ENCODE peak calls at places on chromosomes 7 and 10, in nine cellular contexts. C, Y, A, X, G, Z, S, W and F are unnamed samples.

GRCh38 chr10:125023862-125024495 is 82.1 kb downstream of the ZRANB1 start:
- DNase-seq in C (no peak), Y (no peak), A (no peak), X (no peak), G (no peak), Z (no peak), S (no peak), W (no peak), F (no peak)

GRCh38 chr7:1458676-1459511 is at the start of gene MICALL2:
- DNase-seq in C (peak), Y (peak), A (peak), X (peak), G (peak), Z (peak), S (peak), W (no peak), F (no peak)

GRCh38 chr10:34598972-34599371 is 216.1 kb downstream of the PARD3 start:
- DNase-seq in C (peak), Y (peak), A (no peak), X (no peak), G (no peak), Z (no peak), S (no peak), W (no peak), F (no peak)

GRCh38 chr10:71319042-71319799 is at the start of gene SLC29A3:
- DNase-seq in C (peak), Y (peak), A (no peak), X (peak), G (peak), Z (peak), S (peak), W (peak), F (peak)

GRCh38 chr10:45000764-45001381 is at the start of gene ZNF22:
- DNase-seq in C (no peak), Y (peak), A (no peak), X (peak), G (peak), Z (peak), S (peak), W (peak), F (peak)

GRCh38 chr10:101772017-101772894 is 3.7 kb downstream of the FGF8 start:
- DNase-seq in C (no peak), Y (no peak), A (no peak), X (no peak), G (peak), Z (no peak), S (no peak), W (no peak), F (no peak)

GRCh38 chr10:48364659-48365405 is 58.4 kb downstream of the MAPK8 start:
- DNase-seq in C (peak), Y (peak), A (no peak), X (peak), G (no peak), Z (no peak), S (peak), W (no peak), F (no peak)

GRCh38 chr10:117830832-117831231 is 215.9 kb downstream of the RAB11FIP2 start:
- DNase-seq in C (no peak), Y (no peak), A (no peak), X (no peak), G (peak), Z (no peak), S (no peak), W (peak), F (no peak)

GRCh38 chr10:118956253-118957140 is 73.0 kb upstream of the NANOS1 start:
- DNase-seq in C (no peak), Y (no peak), A (no peak), X (no peak), G (no peak), Z (no peak), S (no peak), W (no peak), F (no peak)

GRCh38 chr7:128201690-128202085 is 39.4 kb upstream of the LEP start:
- DNase-seq in C (no peak), Y (no peak), A (no peak), X (no peak), G (peak), Z (no peak), S (no peak), W (no peak), F (no peak)

GRCh38 chr7:128938524-128939074 is 872 bp downstream of the IRF5 start:
- DNase-seq in C (no peak), Y (no peak), A (no peak), X (no peak), G (peak), Z (no peak), S (no peak), W (peak), F (no peak)

GRCh38 chr7:92633211-92633906 is 43.2 kb upstream of the FAM133B start:
- DNase-seq in C (peak), Y (peak), A (no peak), X (peak), G (no peak), Z (no peak), S (peak), W (peak), F (no peak)

GRCh38 chr7:137880432-137880831 is 33.7 kb upstream of the DGKI start:
- DNase-seq in C (no peak), Y (peak), A (no peak), X (peak), G (no peak), Z (no peak), S (peak), W (no peak), F (no peak)

GRCh38 chr10:1643161-1643910 is 94.0 kb downstream of the ADARB2 start:
- DNase-seq in C (no peak), Y (no peak), A (no peak), X (no peak), G (peak), Z (no peak), S (peak), W (peak), F (no peak)

GRCh38 chr10:72276421-72277339 is 3.0 kb downstream of the DDIT4 start:
- DNase-seq in C (no peak), Y (peak), A (no peak), X (peak), G (no peak), Z (no peak), S (peak), W (peak), F (peak)